ENCODE peak calls at places on chromosomes 16 and 17, in seven cellular contexts. V, B, E, K, O, C and R are unnamed samples.

GRCh38 chr17:76092526-76093413 is 10.8 kb downstream of the EXOC7 start:
- DNase-seq in K (no peak), V (no peak), O (no peak), B (no peak), C (no peak), E (no peak), R (no peak)

GRCh38 chr16:81181013-81181720 is 57.3 kb upstream of the BCO1 start:
- DNase-seq in K (peak; percentile 69), C (peak; percentile 93), O (peak; percentile 56), B (no peak), E (peak; percentile 81), V (peak; percentile 89), R (peak; percentile 66)

GRCh38 chr17:49821916-49822315 is 26.0 kb downstream of the TAC4 start:
- DNase-seq in K (no peak), E (no peak), V (no peak), B (no peak), C (no peak), O (peak; percentile 70), R (no peak)

GRCh38 chr16:16861546-16861945 is 482.6 kb downstream of the NPIPA7 start:
- DNase-seq in C (peak; percentile 52), K (peak; percentile 67), V (peak; percentile 0), E (no peak), O (peak; percentile 45), B (peak; percentile 32), R (peak; percentile 52)

GRCh38 chr17:72797142-72797541 is 295.3 kb downstream of the SLC39A11 start:
- DNase-seq in K (no peak), V (no peak), O (no peak), B (no peak), C (no peak), E (no peak), R (no peak)

GRCh38 chr17:83143817-83144231 is 64.4 kb downstream of the METRNL start:
- DNase-seq in O (no peak), V (no peak), K (no peak), B (no peak), C (no peak), E (no peak), R (no peak)

GRCh38 chr16:30340621-30341020 is 14.5 kb downstream of the CD2BP2 start:
- DNase-seq in O (no peak), B (no peak), E (no peak), K (no peak), V (no peak), C (no peak), R (peak; percentile 16)

GRCh38 chr17:80927791-80928216 is 63.8 kb upstream of the CHMP6 start:
- DNase-seq in V (no peak), B (no peak), E (no peak), O (no peak), C (no peak), K (no peak), R (no peak)

GRCh38 chr17:29914819-29915537 is 15.1 kb downstream of the SSH2 start:
- DNase-seq in E (no peak), K (no peak), V (no peak), O (no peak), B (no peak), C (no peak), R (no peak)

GRCh38 chr16:3734084-3734757 is 16.9 kb upstream of the TRAP1 start:
- DNase-seq in B (no peak), E (no peak), K (no peak), O (no peak), V (no peak), C (no peak), R (no peak)

GRCh38 chr17:15392326-15392739 is 50.9 kb upstream of the TEKT3 start:
- DNase-seq in E (peak; percentile 52), V (peak; percentile 76), C (peak; percentile 15), K (no peak), O (no peak), B (no peak), R (no peak)

GRCh38 chr16:79599837-79600635 is 501 bp downstream of the MAF start:
- DNase-seq in B (peak; percentile 58), O (peak; percentile 72), K (no peak), E (peak; percentile 73), C (peak; percentile 49), V (no peak), R (peak; percentile 32)

GRCh38 chr16:9050102-9050830 is 41.2 kb upstream of the HAPSTR1 start:
- DNase-seq in V (no peak), B (no peak), O (no peak), E (no peak), C (peak; percentile 41), K (peak; percentile 12), R (no peak)

GRCh38 chr17:58412910-58413630 is 4.3 kb downstream of the RNF43 start:
- DNase-seq in V (no peak), E (no peak), O (no peak), K (no peak), C (no peak), B (no peak), R (no peak)

GRCh38 chr17:73100363-73100762 is 7.9 kb upstream of the SLC39A11 start:
- DNase-seq in O (no peak), B (no peak), E (no peak), K (no peak), C (no peak), V (no peak), R (no peak)

GRCh38 chr17:78557598-78558039 is 19.6 kb downstream of the DNAH17 start:
- DNase-seq in O (no peak), B (no peak), K (no peak), C (peak; percentile 46), E (no peak), V (no peak), R (no peak)

GRCh38 chr16:3950343-3951193 is 70.1 kb upstream of the CREBBP start:
- DNase-seq in C (peak; percentile 52), V (peak; percentile 93), E (peak; percentile 86), B (no peak), O (peak; percentile 54), K (peak; percentile 39), R (peak; percentile 44)

GRCh38 chr17:28974451-28974850 is 23.1 kb upstream of the PHF12 start:
- DNase-seq in B (no peak), C (no peak), K (no peak), E (peak; percentile 50), V (no peak), O (no peak), R (no peak)

GRCh38 chr17:55295411-55296170 is 30.8 kb downstream of the HLF start:
- DNase-seq in V (peak; percentile 7), E (no peak), K (peak; percentile 55), B (peak; percentile 40), C (peak; percentile 68), O (peak; percentile 68), R (peak; percentile 57)

DNA sequence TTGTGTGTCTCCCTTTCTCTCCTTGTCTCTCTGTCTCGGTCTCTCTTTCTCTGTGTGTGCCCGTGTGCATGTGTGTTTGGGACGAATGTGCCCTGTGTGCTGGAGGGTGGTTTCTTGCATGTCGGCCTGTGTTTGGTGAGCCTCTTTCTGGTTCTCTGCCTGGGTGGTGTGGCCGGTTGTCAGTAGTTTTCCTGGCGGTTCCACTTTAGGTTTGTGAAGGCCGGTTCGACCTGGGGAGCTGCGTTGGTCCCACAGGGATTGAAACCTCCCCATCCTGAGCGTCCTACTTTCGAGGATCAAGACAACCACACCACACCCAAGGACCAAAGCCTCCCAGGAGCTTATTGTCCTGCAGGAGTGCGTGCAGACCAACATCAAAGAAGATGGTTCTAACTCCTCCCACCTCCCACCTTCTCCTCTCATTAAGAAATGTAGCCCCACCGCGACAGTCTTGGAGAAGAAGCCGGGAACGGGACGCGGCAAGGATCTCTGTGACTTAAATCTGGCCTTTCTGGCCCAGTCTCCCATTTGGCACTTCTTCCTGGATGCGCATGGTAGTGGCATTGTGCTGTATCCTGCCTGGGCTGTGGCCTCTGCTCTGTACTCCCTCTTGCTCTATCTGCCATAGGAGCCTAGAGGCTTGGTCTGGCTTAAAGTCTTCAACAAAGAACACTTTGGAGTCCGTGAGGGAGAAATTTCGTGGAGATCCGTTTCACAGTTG is 1685.0 kb downstream of the TP53TG3F start:
- DNase-seq in B (no peak), K (no peak), E (no peak), O (no peak), V (no peak), C (no peak), R (no peak)
- H3K9me3 ChIP-seq in B (no peaks in the 10 kb centered on the region), K (peaks cover 6% of the 10 kb centered on the region), E (peaks cover 23% of the 10 kb centered on the region), O (peaks cover 81% of the 10 kb centered on the region), V (peaks cover 99% of the 10 kb centered on the region), C (peaks cover 5% of the 10 kb centered on the region), R (no peaks in the 10 kb centered on the region)

GRCh38 chr17:52482271-52482670 is 323.8 kb upstream of the CA10 start:
- DNase-seq in V (no peak), B (no peak), K (no peak), E (no peak), O (no peak), C (no peak), R (no peak)

GRCh38 chr17:52477824-52478614 is 319.5 kb upstream of the CA10 start:
- DNase-seq in E (no peak), K (no peak), C (no peak), O (no peak), B (no peak), V (no peak), R (peak; percentile 22)

DNA sequence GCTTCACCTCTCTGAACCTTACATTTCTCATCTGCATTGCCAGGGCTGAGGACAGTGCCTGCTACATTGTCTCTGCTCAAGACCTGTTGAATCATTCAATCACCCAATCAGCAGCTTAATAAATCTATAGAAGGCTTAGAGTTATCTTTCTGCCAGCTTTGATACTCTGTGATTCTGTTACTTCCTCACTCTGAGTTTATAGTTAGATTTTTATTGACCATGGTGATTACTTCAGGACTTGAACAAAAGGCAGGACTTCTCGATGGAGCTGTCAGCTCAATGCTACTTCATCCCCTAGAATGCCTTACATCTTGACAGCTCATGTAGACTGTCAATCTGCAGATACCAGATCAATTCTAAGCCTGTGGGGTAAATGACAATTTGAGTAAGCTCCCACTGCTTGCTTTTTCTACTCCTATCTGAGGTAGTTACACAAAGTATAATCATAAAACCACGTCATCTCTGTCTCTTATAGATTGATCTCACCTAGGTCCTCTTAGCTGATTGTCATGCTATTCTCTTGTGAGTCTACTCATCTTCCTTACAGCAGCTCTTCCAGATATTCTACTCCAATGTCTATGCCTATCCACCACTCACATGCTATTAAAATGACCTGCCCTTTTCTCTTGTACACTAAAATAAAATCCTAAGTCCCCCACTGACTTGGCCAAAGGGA is 318.3 kb upstream of the CA10 start:
- DNase-seq in K (no peak), C (no peak), V (no peak), O (no peak), E (no peak), B (no peak), R (no peak)
- H3K9me3 ChIP-seq in K (no peaks in the 10 kb centered on the region), C (peaks cover 2% of the 10 kb centered on the region), V (peaks cover 5% of the 10 kb centered on the region), O (no peaks in the 10 kb centered on the region), E (peaks cover 3% of the 10 kb centered on the region), B (no peaks in the 10 kb centered on the region), R (no peaks in the 10 kb centered on the region)

GRCh38 chr17:39828443-39828842 is 35.7 kb downstream of the IKZF3 start:
- DNase-seq in C (no peak), B (no peak), K (no peak), O (no peak), V (no peak), E (no peak), R (no peak)
- H3K9me3 ChIP-seq in C (peaks cover 18% of the 10 kb centered on the region), B (peaks cover 10% of the 10 kb centered on the region), K (peaks cover 7% of the 10 kb centered on the region), O (peaks cover 10% of the 10 kb centered on the region), V (peaks cover 8% of the 10 kb centered on the region), E (peaks cover 13% of the 10 kb centered on the region), R (no peaks in the 10 kb centered on the region)

DNA sequence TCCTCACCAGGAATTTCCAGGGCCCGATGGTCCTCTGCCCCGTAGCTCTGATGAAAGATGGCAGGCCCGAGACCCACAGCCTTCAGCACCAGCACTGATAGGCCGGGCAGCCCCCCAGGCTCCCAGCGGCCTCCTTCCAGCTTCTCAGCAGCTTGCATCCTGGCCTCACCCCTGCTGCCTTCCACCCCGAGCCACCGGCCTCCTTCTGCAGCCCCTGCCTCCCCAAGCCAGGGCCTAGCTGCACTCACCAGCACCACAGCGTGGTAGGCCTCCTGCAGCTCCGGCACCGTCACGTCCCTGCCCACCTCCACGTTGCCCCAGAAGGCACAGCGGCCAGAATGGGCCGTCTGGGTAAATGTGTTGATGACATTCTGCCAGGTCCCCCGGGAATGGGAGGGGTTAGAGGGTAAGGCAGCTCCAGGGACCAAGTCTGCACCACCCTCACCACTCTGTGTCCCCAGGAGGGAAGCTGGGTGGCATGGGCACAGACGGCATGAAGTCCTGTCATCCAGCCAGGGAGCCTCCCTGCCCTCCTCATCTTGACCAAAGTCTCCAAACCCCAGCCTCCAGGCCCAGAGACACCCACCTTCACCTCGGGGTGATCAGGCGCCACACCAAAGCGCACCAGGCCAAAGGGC is 6.5 kb downstream of the FDXR start:
- DNase-seq in E (no peak), C (no peak), V (no peak), K (no peak), B (no peak), O (no peak), R (no peak)
- H3K9me3 ChIP-seq in E (no peaks in the 10 kb centered on the region), C (peaks cover 5% of the 10 kb centered on the region), V (no peaks in the 10 kb centered on the region), K (no peaks in the 10 kb centered on the region), B (no peaks in the 10 kb centered on the region), O (no peaks in the 10 kb centered on the region), R (no peaks in the 10 kb centered on the region)